ENCODE peak calls at places on chromosomes 5 and 9, in five cellular contexts. P is body of pancreas, S is HCT116, B is transverse colon, N is heart left ventricle. T is an unnamed sample. For H3K27me3, the result is how much of the 10 kb centered on the place peaks cover.

GRCh38 chr5:17184596-17184995 is 32.8 kb upstream of the BASP1 start:
- DNase-seq in P (no peak), S (no peak), B (no peak), N (no peak), T (no peak)

GRCh38 chr5:161535762-161536161 is 10.8 kb downstream of the GABRB2 start:
- DNase-seq in P (no peak), S (no peak), B (no peak), N (no peak), T (no peak)

GRCh38 chr9:127007638-127008037 is 93.1 kb downstream of the RALGPS1 start:
- DNase-seq in P (no peak), S (no peak), B (no peak), N (no peak), T (no peak)

GRCh38 chr5:127962491-127962890 is 121.1 kb upstream of the SLC12A2 start:
- DNase-seq in P (no peak), S (no peak), B (no peak), N (no peak), T (no peak)

GRCh38 chr5:166349036-166349435 is 1942.4 kb upstream of the WWC1 start:
- DNase-seq in P (no peak), S (no peak), B (no peak), N (no peak), T (no peak)

GRCh38 chr5:69527128-69527745 is 32.8 kb upstream of the GTF2H2C start:
- DNase-seq in P (no peak), S (no peak), B (no peak), N (no peak), T (no peak)

GRCh38 chr5:852431-853401 is 1.9 kb upstream of the ZDHHC11 start:
- DNase-seq in P (peak), S (no peak), B (no peak), N (no peak), T (peak)

GRCh38 chr5:149646564-149646963 is 65.3 kb downstream of the ARHGEF37 start:
- DNase-seq in P (peak), S (no peak), B (no peak), N (no peak), T (no peak)

GRCh38 chr5:10453564-10453963 is 11.9 kb downstream of the ROPN1L start:
- DNase-seq in P (no peak), S (no peak), B (no peak), N (no peak), T (no peak)

GRCh38 chr5:68565427-68565826 is 349.9 kb downstream of the PIK3R1 start:
- DNase-seq in P (no peak), S (no peak), B (no peak), N (no peak), T (no peak)

GRCh38 chr9:121619566-121619965 is 31.9 kb upstream of the DAB2IP start:
- DNase-seq in P (no peak), S (no peak), B (no peak), N (no peak), T (no peak)

GRCh38 chr5:91382530-91383026 is 539 bp downstream of the ARRDC3 start:
- DNase-seq in P (peak), S (no peak), B (peak), N (no peak), T (no peak)

GRCh38 chr9:99103909-99104458 is 929 bp upstream of the TGFBR1 start:
- DNase-seq in P (no peak), S (no peak), B (no peak), N (peak), T (peak)

GRCh38 chr9:88583901-88584596 is 49.1 kb downstream of the NXNL2 start:
- DNase-seq in P (no peak), S (no peak), B (no peak), N (no peak), T (no peak)

GRCh38 chr5:171624396-171624795 is 161.2 kb upstream of the SMIM23 start:
- DNase-seq in P (no peak), S (no peak), B (no peak), N (no peak), T (no peak)

GRCh38 chr9:105103776-105104175 is 140.7 kb upstream of the SLC44A1 start:
- DNase-seq in P (no peak), S (no peak), B (no peak), N (no peak), T (no peak)

GRCh38 chr9:19922476-19923118 is 133.8 kb upstream of the SLC24A2 start:
- DNase-seq in P (no peak), S (peak), B (no peak), N (no peak), T (peak)

GRCh38 chr5:159894149-159894720 is 22.0 kb upstream of the ADRA1B start:
- DNase-seq in P (no peak), S (no peak), B (no peak), N (no peak), T (no peak)

GRCh38 chr5:157366741-157367684 is 93.0 kb upstream of the NIPAL4 start:
- DNase-seq in P (no peak), S (no peak), B (no peak), N (no peak), T (peak)

GRCh38 chr5:9877473-9877872 is 247.3 kb upstream of the TAS2R1 start:
- DNase-seq in P (no peak), S (no peak), B (no peak), N (no peak), T (no peak)

GRCh38 chr9:99635032-99635431 is 186.7 kb upstream of the NR4A3 start:
- DNase-seq in P (no peak), S (no peak), B (no peak), N (no peak), T (no peak)

GRCh38 chr5:77846422-77847128 is 70.4 kb upstream of the TBCA start:
- DNase-seq in P (no peak), S (no peak), B (no peak), N (no peak), T (no peak)

GRCh38 chr5:84274585-84275468 is 109.9 kb downstream of the EDIL3 start:
- DNase-seq in P (peak), S (peak), B (peak), N (no peak), T (peak)

GRCh38 chr5:78560456-78560855 is 88.1 kb downstream of the LHFPL2 start:
- DNase-seq in P (no peak), S (no peak), B (no peak), N (no peak), T (no peak)

GRCh38 chr9:97710356-97711222 is 13.4 kb upstream of the XPA start:
- DNase-seq in P (peak), S (peak), B (peak), N (peak), T (no peak)

GRCh38 chr9:104074876-104075275 is 19.2 kb upstream of the SMC2 start:
- DNase-seq in P (no peak), S (no peak), B (no peak), N (no peak), T (no peak)

GRCh38 chr5:141637266-141637692 is 482 bp downstream of the RELL2 start:
- DNase-seq in P (peak), S (no peak), B (peak), N (no peak), T (peak)

GRCh38 chr5:98464737-98465330 is 308.6 kb upstream of the RGMB start:
- DNase-seq in P (no peak), S (no peak), B (no peak), N (no peak), T (no peak)

GRCh38 chr5:107937198-107937597 is 266.5 kb upstream of the EFNA5 start:
- DNase-seq in P (no peak), S (no peak), B (no peak), N (no peak), T (no peak)

GRCh38 chr5:142013734-142014495 is 1.1 kb upstream of the GNPDA1 start:
- DNase-seq in P (peak), S (no peak), B (peak), N (peak), T (peak)

GRCh38 chr5:126656397-126657007 is 55.8 kb downstream of the PHAX start:
- DNase-seq in P (no peak), S (peak), B (no peak), N (no peak), T (no peak)

GRCh38 chr9:17116400-17116837 is 18.4 kb upstream of the CNTLN start:
- DNase-seq in P (no peak), S (peak), B (no peak), N (no peak), T (no peak)

GRCh38 chr5:74889523-74890105 is 23.4 kb upstream of the FAM169A start:
- DNase-seq in P (no peak), S (no peak), B (no peak), N (no peak), T (no peak)

GRCh38 chr9:36928670-36929349 is 105.3 kb downstream of the PAX5 start:
- DNase-seq in P (no peak), S (no peak), B (no peak), N (no peak), T (no peak)

GRCh38 chr9:81207651-81208050 is 481.7 kb downstream of the TLE1 start:
- DNase-seq in P (no peak), S (no peak), B (no peak), N (no peak), T (no peak)

GRCh38 chr9:33751536-33752129 is 43.7 kb upstream of the PRSS3 start:
- DNase-seq in P (no peak), S (no peak), B (peak), N (no peak), T (no peak)
- H3K27me3 ChIP-seq in P (under half), S (under half), B (under half), N (under half), T (half or more)

DNA sequence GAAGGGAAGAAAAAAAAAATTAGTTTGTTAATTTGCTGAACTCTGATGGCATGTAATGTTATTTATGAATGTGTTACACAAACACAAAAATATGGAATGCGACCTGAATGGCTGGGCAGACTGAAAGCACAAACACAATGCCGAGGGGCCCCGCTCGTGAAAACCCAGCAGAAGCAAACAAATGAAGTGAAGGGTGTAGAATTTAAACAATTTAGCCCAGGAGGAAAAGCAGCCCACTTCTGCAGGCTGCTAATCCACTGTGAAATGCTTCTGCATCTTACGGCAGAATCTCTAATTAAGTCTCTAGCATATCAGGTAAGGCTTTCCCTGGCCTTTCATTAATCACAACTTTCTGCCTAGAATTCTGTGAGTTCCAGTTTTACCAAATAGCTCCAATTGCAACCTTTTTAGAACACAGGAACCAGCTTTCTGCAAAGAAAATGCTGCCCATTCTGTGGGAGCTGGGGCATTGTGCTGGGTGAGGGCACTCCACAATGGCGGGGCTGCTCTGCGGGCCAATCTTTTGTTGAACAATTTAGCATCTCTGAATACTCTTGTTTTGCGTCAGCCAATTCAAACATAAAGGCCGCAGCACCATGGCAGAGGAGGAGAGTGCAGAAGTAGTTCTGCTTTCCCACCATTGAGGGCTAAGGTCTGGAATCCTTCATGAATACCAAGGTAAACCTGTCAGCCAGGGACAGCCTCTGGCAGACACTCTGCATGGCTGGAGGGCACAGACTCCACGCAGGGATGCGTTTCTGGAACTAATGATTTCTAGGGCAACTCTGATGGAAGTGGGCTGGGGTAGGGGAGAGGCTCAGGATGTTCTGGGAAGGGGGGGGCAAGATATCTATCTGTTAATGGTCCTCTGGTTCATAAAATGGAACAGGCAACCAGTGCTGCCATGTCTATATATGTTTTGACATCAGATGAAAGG is 66.3 kb downstream of the PTCH1 start:
- DNase-seq in P (no peak), S (no peak), B (no peak), N (no peak), T (no peak)
- H3K27ac ChIP-seq in P (no peak), S (no peak), B (peak), N (no peak), T (no peak)

DNA sequence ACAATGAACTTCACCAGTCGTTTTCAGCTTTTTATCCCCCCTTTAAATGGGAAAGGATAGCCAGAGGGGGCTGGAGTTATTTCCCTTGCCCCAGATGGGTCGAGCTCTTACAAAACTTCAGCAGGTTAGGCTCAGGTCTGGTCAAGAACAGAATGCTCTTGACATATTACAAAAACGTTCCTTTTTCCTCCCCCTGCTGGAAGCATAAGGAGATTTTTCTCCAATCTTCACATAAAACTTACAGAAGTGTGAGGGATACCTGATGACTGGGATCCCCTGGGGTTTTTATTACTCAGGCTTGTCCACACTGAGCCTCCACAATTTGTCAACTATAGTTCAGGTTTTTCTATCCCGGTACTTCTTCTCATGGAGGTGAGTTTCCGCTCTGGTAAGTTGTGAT is 60.8 kb downstream of the CSF2 start:
- DNase-seq in P (no peak), S (peak), B (no peak), N (no peak), T (no peak)
- TF ChIP-seq CTCF in P (peak), S (peak), B (no peak), N (peak), T (no peak)

DNA sequence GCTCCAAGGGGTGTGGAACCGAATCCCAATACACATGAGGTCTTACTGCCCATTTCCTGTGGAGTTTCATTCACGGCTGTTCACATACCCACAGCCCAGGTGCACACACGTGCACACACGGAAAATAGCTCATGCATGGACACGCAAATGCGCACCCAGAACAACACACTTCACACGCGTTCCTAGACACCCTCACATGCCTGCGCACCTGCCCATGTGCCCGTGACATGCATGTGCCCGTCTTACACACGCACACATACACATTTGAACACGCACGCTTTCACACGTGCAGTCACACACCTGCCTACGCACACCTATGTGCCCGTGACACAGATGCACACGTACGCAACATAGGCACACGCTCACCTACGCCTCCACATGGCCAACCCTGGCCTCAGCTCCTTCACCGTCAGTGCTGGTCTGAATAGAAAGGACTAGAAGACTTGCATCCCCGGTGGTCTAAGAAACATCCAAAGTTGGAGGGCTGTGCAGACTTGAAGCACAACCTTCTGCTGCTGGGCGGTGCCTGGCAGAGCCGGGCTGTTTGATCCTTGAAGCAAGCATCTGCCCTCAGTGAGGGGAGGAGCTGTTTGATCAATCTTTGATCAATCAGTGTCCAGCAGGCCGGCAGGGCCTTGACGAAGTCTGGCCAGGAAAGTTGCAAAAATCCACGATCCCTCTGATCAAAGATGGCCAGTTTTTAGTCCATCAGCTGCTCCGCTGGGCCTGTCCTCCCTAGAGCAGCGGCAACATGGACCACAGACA is 164.7 kb downstream of the OLFM1 start:
- DNase-seq in P (no peak), S (no peak), B (no peak), N (no peak), T (no peak)
- H3K27me3 ChIP-seq in P (under half), S (under half), B (under half), N (under half), T (under half)

GRCh38 chr5:33364406-33364805 is 76.4 kb upstream of the TARS1 start:
- DNase-seq in P (no peak), S (no peak), B (no peak), N (no peak), T (no peak)
- H3K27ac ChIP-seq in P (no peak), S (no peak), B (no peak), N (peak), T (no peak)

GRCh38 chr9:112747094-112747493 is 3.5 kb upstream of the SNX30 start:
- DNase-seq in P (no peak), S (no peak), B (no peak), N (no peak), T (no peak)

GRCh38 chr9:112744177-112744576 is 6.4 kb upstream of the SNX30 start:
- DNase-seq in P (no peak), S (no peak), B (no peak), N (no peak), T (no peak)

GRCh38 chr9:112748041-112748440 is 2.5 kb upstream of the SNX30 start:
- DNase-seq in P (no peak), S (no peak), B (no peak), N (no peak), T (no peak)

GRCh38 chr9:112743216-112743835 is 7.2 kb upstream of the SNX30 start:
- DNase-seq in P (no peak), S (no peak), B (no peak), N (no peak), T (no peak)
- TF ChIP-seq CTCF in P (no peak), S (peak), B (no peak), N (no peak), T (no peak)

DNA sequence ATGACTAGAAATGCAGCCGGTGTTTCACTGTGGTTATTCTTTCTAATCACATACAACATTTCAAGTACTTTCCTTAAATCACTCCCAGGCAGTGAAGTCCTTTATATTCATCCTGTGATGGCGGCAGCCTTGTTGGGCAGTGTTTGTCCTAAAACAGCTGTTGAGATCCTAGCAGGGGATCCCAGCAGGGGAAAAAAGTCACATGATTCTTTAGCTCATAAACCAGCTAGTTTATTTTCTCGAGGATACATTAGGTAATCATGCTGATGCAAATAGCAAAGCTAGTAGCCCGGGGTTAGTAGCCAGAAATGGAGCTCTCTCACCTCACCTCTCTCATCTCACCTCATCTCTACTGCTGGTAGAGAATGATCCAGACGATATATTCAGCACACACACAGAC is 70.5 kb downstream of the FOXD1 start:
- DNase-seq in P (no peak), S (no peak), B (no peak), N (no peak), T (no peak)
- H3K27me3 ChIP-seq in P (under half), S (under half), B (half or more), N (under half), T (half or more)